ENCODE peak calls at places on chromosomes 11 and 22, in eight cellular contexts. One of them, this sample, is unnamed.
A peak's percentile ranks its signal among the peaks of the same experiment; 100 is the strongest.

GRCh38 chr22:23816552-23816976 is 22.2 kb downstream of the DERL3 start:
- DNase-seq in A549: no peak
- DNase-seq in SK-N-SH: peak; percentile 30
- DNase-seq in H1: no peak
- DNase-seq in IMR-90: no peak
- DNase-seq in HepG2: no peak
- DNase-seq in GM12878: no peak
- DNase-seq in K562: no peak
- DNase-seq in this sample: no peak

GRCh38 chr11:35009191-35009940 is 92.9 kb downstream of the PDHX start:
- DNase-seq in A549: peak; percentile 92
- DNase-seq in SK-N-SH: no peak
- DNase-seq in H1: no peak
- DNase-seq in IMR-90: peak; percentile 74
- DNase-seq in HepG2: peak; percentile 44
- DNase-seq in GM12878: no peak
- DNase-seq in K562: no peak
- DNase-seq in this sample: no peak

GRCh38 chr11:11534981-11535380 is 86.8 kb downstream of the GALNT18 start:
- DNase-seq in A549: no peak
- DNase-seq in SK-N-SH: no peak
- DNase-seq in H1: no peak
- DNase-seq in IMR-90: peak; percentile 37
- DNase-seq in HepG2: no peak
- DNase-seq in GM12878: no peak
- DNase-seq in K562: no peak
- DNase-seq in this sample: no peak

GRCh38 chr11:99325807-99326206 is 305.1 kb downstream of the CNTN5 start:
- DNase-seq in A549: peak; percentile 65
- DNase-seq in SK-N-SH: no peak
- DNase-seq in H1: no peak
- DNase-seq in IMR-90: peak; percentile 89
- DNase-seq in HepG2: peak; percentile 2
- DNase-seq in GM12878: no peak
- DNase-seq in K562: no peak
- DNase-seq in this sample: no peak

GRCh38 chr22:18044548-18045271 is 20.3 kb upstream of the MICAL3 start:
- DNase-seq in A549: no peak
- DNase-seq in SK-N-SH: no peak
- DNase-seq in H1: no peak
- DNase-seq in IMR-90: peak; percentile 63
- DNase-seq in HepG2: peak; percentile 94
- DNase-seq in GM12878: no peak
- DNase-seq in K562: no peak
- DNase-seq in this sample: no peak

GRCh38 chr11:14927146-14927545 is 35.1 kb upstream of the CYP2R1 start:
- DNase-seq in A549: no peak
- DNase-seq in SK-N-SH: no peak
- DNase-seq in H1: no peak
- DNase-seq in IMR-90: peak; percentile 5
- DNase-seq in HepG2: no peak
- DNase-seq in GM12878: no peak
- DNase-seq in K562: no peak
- DNase-seq in this sample: no peak

GRCh38 chr11:115418081-115418480 is 86.1 kb downstream of the CADM1 start:
- DNase-seq in A549: no peak
- DNase-seq in SK-N-SH: no peak
- DNase-seq in H1: no peak
- DNase-seq in IMR-90: no peak
- DNase-seq in HepG2: no peak
- DNase-seq in GM12878: no peak
- DNase-seq in K562: no peak
- DNase-seq in this sample: no peak

GRCh38 chr22:44534335-44534734 is 36.3 kb upstream of the RTL6 start:
- DNase-seq in A549: no peak
- DNase-seq in SK-N-SH: no peak
- DNase-seq in H1: no peak
- DNase-seq in IMR-90: no peak
- DNase-seq in HepG2: no peak
- DNase-seq in GM12878: no peak
- DNase-seq in K562: no peak
- DNase-seq in this sample: no peak

GRCh38 chr11:134949716-134950115 is 537.7 kb upstream of the B3GAT1 start:
- DNase-seq in A549: no peak
- DNase-seq in SK-N-SH: no peak
- DNase-seq in H1: no peak
- DNase-seq in IMR-90: peak; percentile 26
- DNase-seq in HepG2: no peak
- DNase-seq in GM12878: no peak
- DNase-seq in K562: no peak
- DNase-seq in this sample: no peak

GRCh38 chr11:115616941-115617340 is 112.7 kb upstream of the CADM1 start:
- DNase-seq in A549: no peak
- DNase-seq in SK-N-SH: no peak
- DNase-seq in H1: no peak
- DNase-seq in IMR-90: peak; percentile 90
- DNase-seq in HepG2: no peak
- DNase-seq in GM12878: no peak
- DNase-seq in K562: no peak
- DNase-seq in this sample: no peak

GRCh38 chr11:17164361-17165246 is 43.2 kb downstream of the PIK3C2A start:
- DNase-seq in A549: no peak
- DNase-seq in SK-N-SH: no peak
- DNase-seq in H1: no peak
- DNase-seq in IMR-90: peak; percentile 15
- DNase-seq in HepG2: peak; percentile 53
- DNase-seq in GM12878: no peak
- DNase-seq in K562: no peak
- DNase-seq in this sample: no peak

GRCh38 chr22:29454186-29454745 is 15.9 kb downstream of the RFPL1 start:
- DNase-seq in A549: no peak
- DNase-seq in SK-N-SH: no peak
- DNase-seq in H1: no peak
- DNase-seq in IMR-90: no peak
- DNase-seq in HepG2: no peak
- DNase-seq in GM12878: no peak
- DNase-seq in K562: no peak
- DNase-seq in this sample: no peak

GRCh38 chr22:24033731-24034130 is 22.6 kb downstream of the CABIN1 start:
- DNase-seq in A549: no peak
- DNase-seq in SK-N-SH: no peak
- DNase-seq in H1: no peak
- DNase-seq in IMR-90: no peak
- DNase-seq in HepG2: no peak
- DNase-seq in GM12878: no peak
- DNase-seq in K562: no peak
- DNase-seq in this sample: no peak

GRCh38 chr11:95388086-95388485 is 157.1 kb upstream of the SESN3 start:
- DNase-seq in A549: no peak
- DNase-seq in SK-N-SH: no peak
- DNase-seq in H1: no peak
- DNase-seq in IMR-90: no peak
- DNase-seq in HepG2: no peak
- DNase-seq in GM12878: no peak
- DNase-seq in K562: no peak
- DNase-seq in this sample: no peak

GRCh38 chr22:21624120-21624879 is 5.5 kb downstream of the YDJC start:
- DNase-seq in A549: peak; percentile 31
- DNase-seq in SK-N-SH: peak; percentile 57
- DNase-seq in H1: peak; percentile 91
- DNase-seq in IMR-90: peak; percentile 23
- DNase-seq in HepG2: no peak
- DNase-seq in GM12878: no peak
- DNase-seq in K562: peak; percentile 91
- DNase-seq in this sample: peak; percentile 85

GRCh38 chr22:19893363-19893762 is 38.7 kb upstream of the GNB1L start:
- DNase-seq in A549: no peak
- DNase-seq in SK-N-SH: no peak
- DNase-seq in H1: no peak
- DNase-seq in IMR-90: no peak
- DNase-seq in HepG2: no peak
- DNase-seq in GM12878: no peak
- DNase-seq in K562: no peak
- DNase-seq in this sample: no peak

GRCh38 chr11:10666556-10666955 is 27.0 kb downstream of the IRAG1 start:
- DNase-seq in A549: peak; percentile 34
- DNase-seq in SK-N-SH: no peak
- DNase-seq in H1: no peak
- DNase-seq in IMR-90: peak; percentile 74
- DNase-seq in HepG2: no peak
- DNase-seq in GM12878: no peak
- DNase-seq in K562: no peak
- DNase-seq in this sample: no peak

GRCh38 chr11:2375964-2376551 is 1.1 kb upstream of the CD81 start:
- DNase-seq in A549: no peak
- DNase-seq in SK-N-SH: no peak
- DNase-seq in H1: no peak
- DNase-seq in IMR-90: no peak
- DNase-seq in HepG2: no peak
- DNase-seq in GM12878: no peak
- DNase-seq in K562: no peak
- DNase-seq in this sample: no peak

GRCh38 chr11:24406389-24406788 is 90.5 kb upstream of the LUZP2 start:
- DNase-seq in A549: no peak
- DNase-seq in SK-N-SH: no peak
- DNase-seq in H1: no peak
- DNase-seq in IMR-90: no peak
- DNase-seq in HepG2: no peak
- DNase-seq in GM12878: no peak
- DNase-seq in K562: no peak
- DNase-seq in this sample: no peak

DNA sequence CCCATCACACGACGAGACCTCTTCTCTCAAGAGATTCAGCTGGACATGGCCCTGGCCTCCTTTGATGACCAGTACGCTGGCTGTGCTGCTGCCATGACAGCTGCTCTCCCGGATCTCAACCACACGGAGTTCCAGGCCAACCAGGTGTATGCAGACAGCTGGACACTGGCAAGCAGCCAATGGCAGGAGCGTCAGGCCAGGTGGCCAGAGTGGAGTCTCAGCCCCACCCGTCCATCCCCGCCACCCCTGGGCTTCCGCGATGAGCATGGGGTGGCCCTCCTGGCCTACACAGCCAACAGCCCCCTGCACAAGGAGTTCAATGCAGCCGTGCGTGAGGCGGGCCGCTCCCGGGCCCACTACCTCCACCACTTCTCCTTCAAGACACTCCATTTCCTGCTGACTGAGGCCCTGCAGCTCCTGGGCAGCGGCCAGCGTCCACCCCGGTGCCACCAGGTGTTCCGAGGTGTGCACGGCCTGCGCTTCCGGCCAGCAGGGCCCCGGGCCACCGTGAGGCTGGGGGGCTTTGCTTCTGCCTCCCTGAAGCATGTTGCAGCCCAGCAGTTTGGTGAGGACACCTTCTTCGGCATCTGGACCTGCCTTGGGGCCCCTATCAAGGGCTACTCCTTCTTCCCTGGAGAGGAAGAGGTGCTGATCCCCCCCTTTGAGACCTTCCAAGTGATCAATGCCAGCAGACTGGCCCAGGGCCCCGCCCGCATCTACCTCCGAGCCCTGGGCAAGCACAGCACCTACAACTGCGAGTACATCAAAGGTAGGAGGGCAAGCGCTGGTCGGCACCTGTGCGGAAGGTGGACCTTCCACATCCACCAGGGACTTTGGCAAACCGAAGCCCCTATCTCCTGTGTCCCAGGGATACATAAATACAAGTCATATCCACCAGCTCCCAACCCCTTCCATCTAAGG is 11.3 kb downstream of the CHRNA10 start:
- DNase-seq in A549: no peak
- DNase-seq in SK-N-SH: no peak
- DNase-seq in H1: no peak
- DNase-seq in IMR-90: no peak
- DNase-seq in HepG2: no peak
- DNase-seq in GM12878: no peak
- DNase-seq in K562: no peak
- DNase-seq in this sample: no peak
- TF ChIP-seq USF2 in A549: no peak
- TF ChIP-seq USF2 in SK-N-SH: no peak
- TF ChIP-seq USF2 in H1: no peak
- TF ChIP-seq USF2 in IMR-90: no peak
- TF ChIP-seq USF2 in HepG2: no peak
- TF ChIP-seq USF2 in GM12878: no peak
- TF ChIP-seq USF2 in K562: no peak
- TF ChIP-seq USF2 in this sample: no peak

GRCh38 chr11:76566811-76567210 is 103.7 kb downstream of the LRRC32 start:
- DNase-seq in A549: no peak
- DNase-seq in SK-N-SH: no peak
- DNase-seq in H1: no peak
- DNase-seq in IMR-90: no peak
- DNase-seq in HepG2: no peak
- DNase-seq in GM12878: no peak
- DNase-seq in K562: no peak
- DNase-seq in this sample: no peak
- TF ChIP-seq USF2 in A549: no peak
- TF ChIP-seq USF2 in SK-N-SH: no peak
- TF ChIP-seq USF2 in H1: no peak
- TF ChIP-seq USF2 in IMR-90: no peak
- TF ChIP-seq USF2 in HepG2: no peak
- TF ChIP-seq USF2 in GM12878: no peak
- TF ChIP-seq USF2 in K562: no peak
- TF ChIP-seq USF2 in this sample: no peak

GRCh38 chr22:40803292-40803691 is 15.9 kb downstream of the SLC25A17 start:
- DNase-seq in A549: no peak
- DNase-seq in SK-N-SH: no peak
- DNase-seq in H1: no peak
- DNase-seq in IMR-90: peak; percentile 26
- DNase-seq in HepG2: no peak
- DNase-seq in GM12878: no peak
- DNase-seq in K562: no peak
- DNase-seq in this sample: no peak

GRCh38 chr22:40806711-40807110 is 12.4 kb downstream of the SLC25A17 start:
- DNase-seq in A549: no peak
- DNase-seq in SK-N-SH: no peak
- DNase-seq in H1: no peak
- DNase-seq in IMR-90: no peak
- DNase-seq in HepG2: no peak
- DNase-seq in GM12878: no peak
- DNase-seq in K562: no peak
- DNase-seq in this sample: no peak

GRCh38 chr22:40805699-40806203 is 13.4 kb downstream of the SLC25A17 start:
- DNase-seq in A549: no peak
- DNase-seq in SK-N-SH: no peak
- DNase-seq in H1: no peak
- DNase-seq in IMR-90: no peak
- DNase-seq in HepG2: no peak
- DNase-seq in GM12878: no peak
- DNase-seq in K562: no peak
- DNase-seq in this sample: no peak

GRCh38 chr22:40805239-40805638 is 13.9 kb downstream of the SLC25A17 start:
- DNase-seq in A549: no peak
- DNase-seq in SK-N-SH: no peak
- DNase-seq in H1: no peak
- DNase-seq in IMR-90: no peak
- DNase-seq in HepG2: no peak
- DNase-seq in GM12878: no peak
- DNase-seq in K562: no peak
- DNase-seq in this sample: no peak

GRCh38 chr22:40808018-40808841 is 10.9 kb downstream of the SLC25A17 start:
- DNase-seq in A549: no peak
- DNase-seq in SK-N-SH: no peak
- DNase-seq in H1: no peak
- DNase-seq in IMR-90: peak; percentile 16
- DNase-seq in HepG2: no peak
- DNase-seq in GM12878: no peak
- DNase-seq in K562: no peak
- DNase-seq in this sample: no peak
- TF ChIP-seq USF2 in A549: no peak
- TF ChIP-seq USF2 in SK-N-SH: no peak
- TF ChIP-seq USF2 in H1: no peak
- TF ChIP-seq USF2 in IMR-90: no peak
- TF ChIP-seq USF2 in HepG2: no peak
- TF ChIP-seq USF2 in GM12878: no peak
- TF ChIP-seq USF2 in K562: no peak
- TF ChIP-seq USF2 in this sample: no peak

GRCh38 chr11:27201454-27202302 is 161.1 kb downstream of the BBOX1 start:
- DNase-seq in A549: peak; percentile 92
- DNase-seq in SK-N-SH: peak; percentile 47
- DNase-seq in H1: no peak
- DNase-seq in IMR-90: peak; percentile 48
- DNase-seq in HepG2: peak; percentile 96
- DNase-seq in GM12878: no peak
- DNase-seq in K562: peak; percentile 66
- DNase-seq in this sample: no peak
- TF ChIP-seq USF2 in A549: no peak
- TF ChIP-seq USF2 in SK-N-SH: no peak
- TF ChIP-seq USF2 in H1: no peak
- TF ChIP-seq USF2 in IMR-90: no peak
- TF ChIP-seq USF2 in HepG2: no peak
- TF ChIP-seq USF2 in GM12878: no peak
- TF ChIP-seq USF2 in K562: peak; percentile 15
- TF ChIP-seq USF2 in this sample: no peak